ENCODE peak calls at places on chromosomes 3 and 15, in ten cellular contexts. One of them, this sample, is unnamed.

GRCh38 chr3:21170964-21171363 is 580.0 kb downstream of the ZNF385D start:
- DNase-seq in spleen: no peak
- DNase-seq in mammary epithelial cell: peak
- DNase-seq in GM12865: peak
- DNase-seq in transverse colon: no peak
- DNase-seq in foreskin fibroblast: peak
- DNase-seq in NB4: peak
- DNase-seq in astrocyte of the spinal cord: no peak
- DNase-seq in left ventricle myocardium inferior: no peak
- DNase-seq in cardiac fibroblast: peak
- DNase-seq in this sample: no peak

GRCh38 chr3:13017361-13018038 is 55.7 kb downstream of the IQSEC1 start:
- DNase-seq in spleen: peak
- DNase-seq in mammary epithelial cell: no peak
- DNase-seq in GM12865: no peak
- DNase-seq in transverse colon: peak
- DNase-seq in foreskin fibroblast: no peak
- DNase-seq in NB4: no peak
- DNase-seq in astrocyte of the spinal cord: no peak
- DNase-seq in left ventricle myocardium inferior: no peak
- DNase-seq in cardiac fibroblast: no peak
- DNase-seq in this sample: no peak

GRCh38 chr3:181103605-181104004 is 114.1 kb upstream of the DNAJC19 start:
- DNase-seq in spleen: no peak
- DNase-seq in mammary epithelial cell: peak
- DNase-seq in GM12865: peak
- DNase-seq in transverse colon: no peak
- DNase-seq in foreskin fibroblast: peak
- DNase-seq in NB4: peak
- DNase-seq in astrocyte of the spinal cord: no peak
- DNase-seq in left ventricle myocardium inferior: no peak
- DNase-seq in cardiac fibroblast: no peak
- DNase-seq in this sample: no peak

GRCh38 chr3:15633159-15633558 is 31.6 kb downstream of the BTD start:
- DNase-seq in spleen: no peak
- DNase-seq in mammary epithelial cell: no peak
- DNase-seq in GM12865: no peak
- DNase-seq in transverse colon: no peak
- DNase-seq in foreskin fibroblast: no peak
- DNase-seq in NB4: no peak
- DNase-seq in astrocyte of the spinal cord: no peak
- DNase-seq in left ventricle myocardium inferior: no peak
- DNase-seq in cardiac fibroblast: no peak
- DNase-seq in this sample: no peak

GRCh38 chr15:37221671-37222207 is 121.4 kb upstream of the MEIS2 start:
- DNase-seq in spleen: no peak
- DNase-seq in mammary epithelial cell: no peak
- DNase-seq in GM12865: no peak
- DNase-seq in transverse colon: no peak
- DNase-seq in foreskin fibroblast: no peak
- DNase-seq in NB4: no peak
- DNase-seq in astrocyte of the spinal cord: no peak
- DNase-seq in left ventricle myocardium inferior: no peak
- DNase-seq in cardiac fibroblast: no peak
- DNase-seq in this sample: no peak

GRCh38 chr15:39216816-39217215 is 364.1 kb upstream of the THBS1 start:
- DNase-seq in spleen: no peak
- DNase-seq in mammary epithelial cell: no peak
- DNase-seq in GM12865: no peak
- DNase-seq in transverse colon: no peak
- DNase-seq in foreskin fibroblast: peak
- DNase-seq in NB4: no peak
- DNase-seq in astrocyte of the spinal cord: no peak
- DNase-seq in left ventricle myocardium inferior: no peak
- DNase-seq in cardiac fibroblast: no peak
- DNase-seq in this sample: no peak

GRCh38 chr3:102158080-102158756 is 276.6 kb upstream of the ZPLD1 start:
- DNase-seq in spleen: no peak
- DNase-seq in mammary epithelial cell: peak
- DNase-seq in GM12865: no peak
- DNase-seq in transverse colon: no peak
- DNase-seq in foreskin fibroblast: peak
- DNase-seq in NB4: no peak
- DNase-seq in astrocyte of the spinal cord: no peak
- DNase-seq in left ventricle myocardium inferior: no peak
- DNase-seq in cardiac fibroblast: no peak
- DNase-seq in this sample: no peak

GRCh38 chr3:48716508-48716981 is 476 bp downstream of the IP6K2 start:
- DNase-seq in spleen: peak
- DNase-seq in mammary epithelial cell: no peak
- DNase-seq in GM12865: peak
- DNase-seq in transverse colon: peak
- DNase-seq in foreskin fibroblast: no peak
- DNase-seq in NB4: peak
- DNase-seq in astrocyte of the spinal cord: no peak
- DNase-seq in left ventricle myocardium inferior: no peak
- DNase-seq in cardiac fibroblast: no peak
- DNase-seq in this sample: no peak

GRCh38 chr3:128488995-128489859 is 3.8 kb downstream of the GATA2 start:
- DNase-seq in spleen: peak
- DNase-seq in mammary epithelial cell: no peak
- DNase-seq in GM12865: no peak
- DNase-seq in transverse colon: no peak
- DNase-seq in foreskin fibroblast: peak
- DNase-seq in NB4: no peak
- DNase-seq in astrocyte of the spinal cord: no peak
- DNase-seq in left ventricle myocardium inferior: peak
- DNase-seq in cardiac fibroblast: peak
- DNase-seq in this sample: peak

GRCh38 chr3:128489860-128490649 is 2.9 kb downstream of the GATA2 start:
- DNase-seq in spleen: peak
- DNase-seq in mammary epithelial cell: peak
- DNase-seq in GM12865: no peak
- DNase-seq in transverse colon: no peak
- DNase-seq in foreskin fibroblast: peak
- DNase-seq in NB4: no peak
- DNase-seq in astrocyte of the spinal cord: no peak
- DNase-seq in left ventricle myocardium inferior: no peak
- DNase-seq in cardiac fibroblast: peak
- DNase-seq in this sample: peak

GRCh38 chr3:128491900-128492352 is 1.1 kb downstream of the GATA2 start:
- DNase-seq in spleen: no peak
- DNase-seq in mammary epithelial cell: peak
- DNase-seq in GM12865: no peak
- DNase-seq in transverse colon: no peak
- DNase-seq in foreskin fibroblast: peak
- DNase-seq in NB4: peak
- DNase-seq in astrocyte of the spinal cord: peak
- DNase-seq in left ventricle myocardium inferior: no peak
- DNase-seq in cardiac fibroblast: no peak
- DNase-seq in this sample: no peak

GRCh38 chr3:128491071-128491899 is 1.7 kb downstream of the GATA2 start:
- DNase-seq in spleen: peak
- DNase-seq in mammary epithelial cell: no peak
- DNase-seq in GM12865: no peak
- DNase-seq in transverse colon: no peak
- DNase-seq in foreskin fibroblast: no peak
- DNase-seq in NB4: peak
- DNase-seq in astrocyte of the spinal cord: no peak
- DNase-seq in left ventricle myocardium inferior: no peak
- DNase-seq in cardiac fibroblast: no peak
- DNase-seq in this sample: peak

DNA sequence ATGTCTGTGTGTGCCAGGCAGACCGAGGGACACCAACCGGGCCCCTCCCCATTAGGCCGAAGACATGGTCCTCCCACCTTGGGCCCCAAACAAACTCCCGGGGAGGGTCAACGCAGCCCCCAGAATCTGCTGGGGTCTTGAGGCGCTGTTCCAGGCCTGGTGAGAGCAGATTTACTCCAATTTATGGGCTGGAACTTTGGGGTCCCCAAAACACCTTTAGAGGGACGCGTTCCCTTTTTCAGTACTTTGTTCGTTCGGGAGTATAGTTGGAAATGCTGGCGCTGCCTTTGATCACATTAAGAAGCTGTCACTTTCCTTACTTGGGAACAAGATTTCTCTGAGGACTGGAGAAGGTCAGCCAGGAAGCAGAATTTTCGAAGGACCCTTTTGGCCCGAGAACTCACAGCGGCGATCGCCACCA is 2.3 kb downstream of the GATA2 start:
- DNase-seq in spleen: no peak
- DNase-seq in mammary epithelial cell: no peak
- DNase-seq in GM12865: no peak
- DNase-seq in transverse colon: no peak
- DNase-seq in foreskin fibroblast: peak
- DNase-seq in NB4: no peak
- DNase-seq in astrocyte of the spinal cord: no peak
- DNase-seq in left ventricle myocardium inferior: no peak
- DNase-seq in cardiac fibroblast: no peak
- DNase-seq in this sample: no peak
- H3K4me3 ChIP-seq in spleen: peak
- H3K4me3 ChIP-seq in mammary epithelial cell: no peak
- H3K4me3 ChIP-seq in GM12865: no peak
- H3K4me3 ChIP-seq in transverse colon: peak
- H3K4me3 ChIP-seq in foreskin fibroblast: peak
- H3K4me3 ChIP-seq in NB4: peak
- H3K4me3 ChIP-seq in astrocyte of the spinal cord: no peak
- H3K4me3 ChIP-seq in left ventricle myocardium inferior: peak
- H3K4me3 ChIP-seq in cardiac fibroblast: peak
- H3K4me3 ChIP-seq in this sample: peak

GRCh38 chr3:172142074-172143059 is 103.0 kb downstream of the FNDC3B start:
- DNase-seq in spleen: no peak
- DNase-seq in mammary epithelial cell: peak
- DNase-seq in GM12865: peak
- DNase-seq in transverse colon: no peak
- DNase-seq in foreskin fibroblast: peak
- DNase-seq in NB4: peak
- DNase-seq in astrocyte of the spinal cord: peak
- DNase-seq in left ventricle myocardium inferior: no peak
- DNase-seq in cardiac fibroblast: peak
- DNase-seq in this sample: no peak

GRCh38 chr3:172146349-172146748 is 107.0 kb downstream of the FNDC3B start:
- DNase-seq in spleen: no peak
- DNase-seq in mammary epithelial cell: no peak
- DNase-seq in GM12865: peak
- DNase-seq in transverse colon: no peak
- DNase-seq in foreskin fibroblast: no peak
- DNase-seq in NB4: no peak
- DNase-seq in astrocyte of the spinal cord: no peak
- DNase-seq in left ventricle myocardium inferior: no peak
- DNase-seq in cardiac fibroblast: no peak
- DNase-seq in this sample: no peak

GRCh38 chr3:172143060-172143451 is 103.7 kb downstream of the FNDC3B start:
- DNase-seq in spleen: no peak
- DNase-seq in mammary epithelial cell: no peak
- DNase-seq in GM12865: no peak
- DNase-seq in transverse colon: no peak
- DNase-seq in foreskin fibroblast: no peak
- DNase-seq in NB4: no peak
- DNase-seq in astrocyte of the spinal cord: no peak
- DNase-seq in left ventricle myocardium inferior: no peak
- DNase-seq in cardiac fibroblast: no peak
- DNase-seq in this sample: no peak

GRCh38 chr3:172145287-172145686 is 105.9 kb downstream of the FNDC3B start:
- DNase-seq in spleen: no peak
- DNase-seq in mammary epithelial cell: no peak
- DNase-seq in GM12865: peak
- DNase-seq in transverse colon: no peak
- DNase-seq in foreskin fibroblast: no peak
- DNase-seq in NB4: no peak
- DNase-seq in astrocyte of the spinal cord: no peak
- DNase-seq in left ventricle myocardium inferior: no peak
- DNase-seq in cardiac fibroblast: no peak
- DNase-seq in this sample: no peak

DNA sequence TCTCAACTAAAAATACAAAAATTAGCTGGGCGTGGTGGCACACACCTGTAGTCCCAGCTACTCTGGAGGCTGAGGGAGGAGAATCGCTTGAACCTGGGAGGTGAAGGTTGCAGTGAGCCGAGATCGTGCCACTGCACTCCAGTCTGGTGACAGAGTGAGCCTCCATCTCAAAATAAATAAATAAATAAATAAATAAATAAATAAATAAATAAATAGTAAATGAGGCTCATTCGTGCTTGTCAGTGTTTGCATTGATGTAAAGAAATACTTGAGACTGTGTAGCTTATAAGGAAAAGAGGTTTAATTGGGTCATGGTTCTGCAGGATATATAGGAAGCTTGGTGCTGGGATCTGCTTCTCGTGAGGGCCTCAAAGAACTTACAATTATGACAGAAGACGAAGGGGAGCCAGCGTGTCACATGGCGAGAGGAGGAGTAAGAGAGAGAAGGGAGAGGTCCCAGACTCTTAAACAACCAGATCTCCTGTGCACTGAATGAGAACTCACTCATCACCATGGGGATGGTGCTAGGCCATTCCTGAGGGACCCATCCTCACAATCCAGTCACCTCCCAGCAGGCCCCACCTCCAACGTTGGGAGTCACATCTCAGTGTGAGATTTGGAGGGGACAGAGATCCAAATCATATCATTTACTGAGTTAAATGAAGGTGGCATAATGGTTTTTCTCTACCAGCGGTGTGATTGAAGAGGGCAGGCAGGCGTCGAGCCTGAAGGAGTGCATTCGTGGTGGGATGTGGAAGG is 104.5 kb downstream of the FNDC3B start:
- DNase-seq in spleen: no peak
- DNase-seq in mammary epithelial cell: no peak
- DNase-seq in GM12865: no peak
- DNase-seq in transverse colon: no peak
- DNase-seq in foreskin fibroblast: no peak
- DNase-seq in NB4: no peak
- DNase-seq in astrocyte of the spinal cord: no peak
- DNase-seq in left ventricle myocardium inferior: no peak
- DNase-seq in cardiac fibroblast: no peak
- DNase-seq in this sample: no peak
- TF ChIP-seq CTCF in spleen: no peak
- TF ChIP-seq CTCF in mammary epithelial cell: no peak
- TF ChIP-seq CTCF in GM12865: no peak
- TF ChIP-seq CTCF in transverse colon: no peak
- TF ChIP-seq CTCF in foreskin fibroblast: no peak
- TF ChIP-seq CTCF in NB4: no peak
- TF ChIP-seq CTCF in astrocyte of the spinal cord: no peak
- TF ChIP-seq CTCF in left ventricle myocardium inferior: no peak
- TF ChIP-seq CTCF in cardiac fibroblast: no peak
- TF ChIP-seq CTCF in this sample: no peak

DNA sequence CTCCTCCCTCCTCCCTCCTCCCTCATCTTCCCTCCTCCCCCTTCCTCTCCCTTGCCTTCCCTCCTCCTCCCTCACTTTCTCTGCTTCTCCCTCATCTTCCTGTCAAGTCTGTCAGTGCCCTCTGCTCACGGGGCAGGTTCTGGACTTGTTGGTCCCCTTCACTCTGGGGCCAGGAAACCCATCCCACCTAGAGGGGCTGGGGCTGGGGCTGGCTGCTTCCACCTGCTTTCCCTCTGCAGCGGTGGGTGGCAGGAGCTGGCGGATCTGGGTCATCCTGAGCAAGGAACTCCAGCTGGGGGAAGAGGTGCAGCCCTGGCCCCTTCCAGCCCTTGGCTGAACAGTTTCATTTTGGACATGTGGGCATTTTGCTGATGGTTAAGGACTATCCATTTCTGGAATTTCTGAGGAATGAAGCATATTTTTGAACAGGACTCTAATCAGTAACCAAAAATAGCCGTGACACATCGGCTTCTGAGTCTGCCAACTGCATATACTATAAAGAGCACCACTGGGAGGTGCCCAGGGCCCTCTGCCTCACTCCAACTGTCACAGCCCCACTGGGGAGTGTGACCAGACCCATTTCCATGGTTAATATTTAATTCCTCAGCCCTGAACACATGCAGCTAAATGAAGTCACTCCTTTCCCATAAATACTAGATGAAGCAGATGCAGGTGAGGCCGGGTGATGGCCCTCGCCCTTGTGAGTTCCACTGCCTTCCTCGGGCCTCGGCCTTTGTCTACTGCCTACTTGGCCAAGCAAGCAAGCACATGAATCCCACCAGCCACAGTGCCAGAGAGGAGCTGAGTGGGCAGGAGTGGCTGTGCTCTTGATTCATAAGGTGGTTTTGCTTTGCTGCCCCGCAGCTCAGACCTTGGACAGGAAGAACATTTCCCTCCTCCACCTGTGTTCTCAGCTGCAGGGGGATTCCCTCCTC is 39.8 kb downstream of the CHDH start:
- DNase-seq in spleen: peak
- DNase-seq in mammary epithelial cell: no peak
- DNase-seq in GM12865: peak
- DNase-seq in transverse colon: peak
- DNase-seq in foreskin fibroblast: peak
- DNase-seq in NB4: no peak
- DNase-seq in astrocyte of the spinal cord: peak
- DNase-seq in left ventricle myocardium inferior: no peak
- DNase-seq in cardiac fibroblast: peak
- DNase-seq in this sample: no peak
- H3K4me3 ChIP-seq in spleen: no peak
- H3K4me3 ChIP-seq in mammary epithelial cell: no peak
- H3K4me3 ChIP-seq in GM12865: no peak
- H3K4me3 ChIP-seq in transverse colon: no peak
- H3K4me3 ChIP-seq in foreskin fibroblast: no peak
- H3K4me3 ChIP-seq in NB4: no peak
- H3K4me3 ChIP-seq in astrocyte of the spinal cord: no peak
- H3K4me3 ChIP-seq in left ventricle myocardium inferior: no peak
- H3K4me3 ChIP-seq in cardiac fibroblast: no peak
- H3K4me3 ChIP-seq in this sample: no peak

GRCh38 chr15:26082069-26082832 is 219.1 kb upstream of the ATP10A start:
- DNase-seq in spleen: peak
- DNase-seq in mammary epithelial cell: peak
- DNase-seq in GM12865: peak
- DNase-seq in transverse colon: peak
- DNase-seq in foreskin fibroblast: peak
- DNase-seq in NB4: peak
- DNase-seq in astrocyte of the spinal cord: peak
- DNase-seq in left ventricle myocardium inferior: peak
- DNase-seq in cardiac fibroblast: peak
- DNase-seq in this sample: peak
- TF ChIP-seq CTCF in spleen: no peak
- TF ChIP-seq CTCF in mammary epithelial cell: no peak
- TF ChIP-seq CTCF in GM12865: no peak
- TF ChIP-seq CTCF in transverse colon: no peak
- TF ChIP-seq CTCF in foreskin fibroblast: no peak
- TF ChIP-seq CTCF in NB4: no peak
- TF ChIP-seq CTCF in astrocyte of the spinal cord: no peak
- TF ChIP-seq CTCF in left ventricle myocardium inferior: peak
- TF ChIP-seq CTCF in cardiac fibroblast: no peak
- TF ChIP-seq CTCF in this sample: no peak

This sample was measured in uterus.